ENCODE peak calls at places on chromosome 13, in seven cellular contexts. O is cardiac muscle cell, I is PC-3, P is suprapubic skin, Y is breast epithelium, T is ascending aorta, S is right lobe of liver. L is an unnamed sample. For H3K36me3, the result is how much of the 10 kb centered on the place peaks cover.

GRCh38 chr13:85864963-85865530 is 65.8 kb upstream of the SLITRK6 start:
- DNase-seq in O (peak), I (peak), P (no peak), Y (no peak), T (no peak), S (no peak), L (no peak)

GRCh38 chr13:113049981-113050380 is 55.6 kb upstream of the F7 start:
- DNase-seq in O (no peak), I (no peak), P (no peak), Y (no peak), T (no peak), S (no peak), L (no peak)

GRCh38 chr13:30869491-30869890 is 36.6 kb upstream of the MEDAG start:
- DNase-seq in O (no peak), I (no peak), P (no peak), Y (no peak), T (no peak), S (no peak), L (no peak)

GRCh38 chr13:100513987-100514670 is 74.5 kb downstream of the GGACT start:
- DNase-seq in O (no peak), I (peak), P (no peak), Y (no peak), T (no peak), S (no peak), L (no peak)

GRCh38 chr13:66501187-66501586 is 728.9 kb downstream of the PCDH9 start:
- DNase-seq in O (no peak), I (peak), P (no peak), Y (no peak), T (no peak), S (no peak), L (no peak)

GRCh38 chr13:30895773-30896172 is 10.3 kb upstream of the MEDAG start:
- DNase-seq in O (peak), I (no peak), P (no peak), Y (peak), T (peak), S (no peak), L (no peak)

GRCh38 chr13:77384999-77385398 is 58.1 kb upstream of the MYCBP2 start:
- DNase-seq in O (no peak), I (no peak), P (no peak), Y (no peak), T (no peak), S (no peak), L (no peak)

GRCh38 chr13:113836917-113837553 is 26.8 kb downstream of the GAS6 start:
- DNase-seq in O (peak), I (peak), P (no peak), Y (peak), T (no peak), S (peak), L (no peak)

GRCh38 chr13:82292334-82292733 is 1589.9 kb downstream of the SLITRK1 start:
- DNase-seq in O (no peak), I (peak), P (no peak), Y (no peak), T (no peak), S (no peak), L (no peak)

GRCh38 chr13:51858433-51859247 is 3.1 kb upstream of the CCDC70 start:
- DNase-seq in O (no peak), I (peak), P (no peak), Y (no peak), T (no peak), S (no peak), L (no peak)
- H3K27ac ChIP-seq in O (no peak), I (peak), P (no peak), Y (no peak), T (no peak), S (no peak), L (no peak)

GRCh38 chr13:110636053-110636475 is 20.7 kb downstream of the NAXD start:
- DNase-seq in O (no peak), I (no peak), P (peak), Y (no peak), T (peak), S (no peak), L (no peak)
- H3K36me3 ChIP-seq in O (under half), I (under half), P (half or more), Y (under half), T (half or more), S (under half), L (under half)

GRCh38 chr13:48344264-48344663 is 40.7 kb downstream of the RB1 start:
- DNase-seq in O (no peak), I (no peak), P (no peak), Y (no peak), T (no peak), S (no peak), L (no peak)
- H3K27ac ChIP-seq in O (no peak), I (no peak), P (no peak), Y (no peak), T (no peak), S (no peak), L (no peak)

DNA sequence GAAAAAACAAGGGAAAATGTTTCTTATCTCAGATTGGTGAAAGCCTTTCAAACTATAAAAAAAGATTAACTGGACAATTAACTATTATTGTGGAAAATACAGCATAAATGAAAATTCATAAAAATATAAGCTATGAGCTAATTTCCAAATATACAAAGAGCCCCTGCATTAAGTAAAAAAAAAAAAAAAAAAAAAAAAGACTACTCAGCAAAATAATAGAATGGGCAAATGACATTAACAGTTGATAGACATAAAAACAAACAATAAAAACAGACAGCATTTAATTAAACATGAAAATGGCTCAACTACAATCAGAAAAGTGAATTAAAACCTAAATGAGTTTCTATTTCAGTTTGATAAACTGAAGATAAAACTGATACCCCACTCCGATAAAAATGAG is 77.5 kb downstream of the RBM26 start:
- DNase-seq in O (no peak), I (no peak), P (no peak), Y (no peak), T (no peak), S (no peak), L (no peak)
- H3K36me3 ChIP-seq in O (under half), I (under half), P (half or more), Y (under half), T (under half), S (under half), L (under half)

GRCh38 chr13:44397766-44398223 is 24.2 kb downstream of the SERP2 start:
- DNase-seq in O (no peak), I (no peak), P (no peak), Y (no peak), T (peak), S (no peak), L (no peak)
- H3K27ac ChIP-seq in O (peak), I (no peak), P (no peak), Y (no peak), T (no peak), S (no peak), L (no peak)